ENCODE peak calls at places on chromosomes 7 and 10, in seven cellular contexts. V is GM12878, H is AG04450, L is transverse colon, Y is ovary, Z is vagina, W is WERI-Rb-1. U is an unnamed sample.

GRCh38 chr10:17817316-17817715 is 8.2 kb downstream of the MRC1 start:
- DNase-seq in V (no peak), H (no peak), L (no peak), Y (no peak), Z (no peak), W (no peak), U (no peak)

GRCh38 chr7:136133491-136133990 is 156.4 kb upstream of the MTPN start:
- DNase-seq in V (no peak), H (peak; percentile 11), L (no peak), Y (no peak), Z (no peak), W (no peak), U (no peak)

GRCh38 chr10:114486938-114487814 is 82.9 kb upstream of the AFAP1L2 start:
- DNase-seq in V (no peak), H (peak; percentile 30), L (no peak), Y (no peak), Z (no peak), W (no peak), U (peak; percentile 26)

GRCh38 chr7:31850601-31851000 is 163.6 kb downstream of the PPP1R17 start:
- DNase-seq in V (no peak), H (no peak), L (no peak), Y (no peak), Z (no peak), W (peak; percentile 59), U (no peak)

GRCh38 chr7:26685636-26686035 is 178.8 kb downstream of the SKAP2 start:
- DNase-seq in V (no peak), H (no peak), L (no peak), Y (no peak), Z (no peak), W (no peak), U (no peak)

GRCh38 chr10:89702121-89702480 is 711 bp downstream of the KIF20B start:
- DNase-seq in V (peak; percentile 21), H (no peak), L (no peak), Y (no peak), Z (no peak), W (peak; percentile 10), U (peak; percentile 42)

GRCh38 chr10:95566121-95566520 is 5.0 kb upstream of the SORBS1 start:
- DNase-seq in V (no peak), H (no peak), L (no peak), Y (no peak), Z (no peak), W (no peak), U (no peak)

GRCh38 chr7:92639213-92639896 is 49.2 kb upstream of the FAM133B start:
- DNase-seq in V (no peak), H (no peak), L (no peak), Y (no peak), Z (no peak), W (no peak), U (no peak)

GRCh38 chr10:102647433-102648268 is 3.4 kb downstream of the TRIM8 start:
- DNase-seq in V (no peak), H (no peak), L (no peak), Y (no peak), Z (no peak), W (no peak), U (no peak)

GRCh38 chr7:36707465-36707864 is 16.8 kb downstream of the AOAH start:
- DNase-seq in V (no peak), H (no peak), L (no peak), Y (no peak), Z (no peak), W (no peak), U (no peak)

GRCh38 chr7:94600267-94600666 is 55.7 kb downstream of the SGCE start:
- DNase-seq in V (no peak), H (no peak), L (no peak), Y (no peak), Z (no peak), W (no peak), U (no peak)

GRCh38 chr7:119694506-119694905 is 578.5 kb upstream of the KCND2 start:
- DNase-seq in V (no peak), H (no peak), L (no peak), Y (no peak), Z (no peak), W (no peak), U (no peak)

GRCh38 chr7:91655656-91656055 is 224.8 kb downstream of the MTERF1 start:
- DNase-seq in V (no peak), H (no peak), L (no peak), Y (no peak), Z (no peak), W (no peak), U (no peak)

GRCh38 chr10:25843551-25844170 is 90.4 kb upstream of the MYO3A start:
- DNase-seq in V (no peak), H (no peak), L (no peak), Y (no peak), Z (no peak), W (no peak), U (no peak)

GRCh38 chr7:156889746-156890145 is 3.2 kb downstream of the LMBR1 start:
- DNase-seq in V (no peak), H (no peak), L (no peak), Y (no peak), Z (no peak), W (no peak), U (no peak)

GRCh38 chr7:3821473-3821872 is 520.4 kb downstream of the SDK1 start:
- DNase-seq in V (no peak), H (no peak), L (no peak), Y (no peak), Z (no peak), W (no peak), U (no peak)

GRCh38 chr7:26326211-26326610 is 34.5 kb downstream of the SNX10 start:
- DNase-seq in V (no peak), H (no peak), L (no peak), Y (no peak), Z (no peak), W (no peak), U (peak; percentile 18)

GRCh38 chr10:93475871-93476270 is 6.3 kb downstream of the MYOF start:
- DNase-seq in V (no peak), H (no peak), L (peak; percentile 50), Y (no peak), Z (no peak), W (no peak), U (peak; percentile 91)

DNA sequence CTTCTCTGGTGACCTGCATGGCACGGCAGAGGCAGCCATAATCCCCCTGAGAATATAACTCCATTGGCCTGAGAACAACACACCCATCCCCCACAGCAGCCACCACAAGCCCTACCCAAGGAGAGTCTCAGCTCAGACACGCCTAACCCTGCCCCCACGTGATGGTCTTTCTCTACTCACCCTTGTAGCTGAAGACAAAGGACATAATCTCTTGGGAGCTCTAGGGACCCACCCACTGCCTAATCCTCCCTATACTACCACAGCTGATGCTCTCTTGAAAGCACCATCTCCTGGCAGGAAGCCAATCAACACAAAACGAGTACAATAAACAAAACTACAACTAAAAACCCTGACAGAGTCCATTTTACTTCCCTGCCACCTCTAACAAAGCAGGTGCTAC is 30.7 kb upstream of the HPSE2 start:
- DNase-seq in V (no peak), H (no peak), L (no peak), Y (no peak), Z (no peak), W (peak; percentile 49), U (no peak)
- H3K27ac ChIP-seq in V (no peak overlapping the region), H (no peak overlapping the region), L (no peak overlapping the region), Y (no peak overlapping the region), Z (no peak overlapping the region), W (no peak overlapping the region), U (no peak overlapping the region)

GRCh38 chr10:87861566-87861952 is 1.8 kb downstream of the KLLN start:
- DNase-seq in V (peak; percentile 47), H (peak; percentile 53), L (peak; percentile 79), Y (peak; percentile 78), Z (peak; percentile 96), W (no peak), U (peak; percentile 70)
- TF ChIP-seq CTCF in V (peak; percentile 8), H (peak; percentile 9), L (no peak), Y (no peak), Z (no peak), W (no peak), U (peak; percentile 24)

GRCh38 chr10:132454296-132455198 is 57.5 kb downstream of the PWWP2B start:
- DNase-seq in V (no peak), H (no peak), L (no peak), Y (no peak), Z (no peak), W (no peak), U (no peak)
- H3K27ac ChIP-seq in V (no peak overlapping the region), H (no peak overlapping the region), L (peak overlapping the region; percentile 26), Y (no peak overlapping the region), Z (no peak overlapping the region), W (no peak overlapping the region), U (no peak overlapping the region)

DNA sequence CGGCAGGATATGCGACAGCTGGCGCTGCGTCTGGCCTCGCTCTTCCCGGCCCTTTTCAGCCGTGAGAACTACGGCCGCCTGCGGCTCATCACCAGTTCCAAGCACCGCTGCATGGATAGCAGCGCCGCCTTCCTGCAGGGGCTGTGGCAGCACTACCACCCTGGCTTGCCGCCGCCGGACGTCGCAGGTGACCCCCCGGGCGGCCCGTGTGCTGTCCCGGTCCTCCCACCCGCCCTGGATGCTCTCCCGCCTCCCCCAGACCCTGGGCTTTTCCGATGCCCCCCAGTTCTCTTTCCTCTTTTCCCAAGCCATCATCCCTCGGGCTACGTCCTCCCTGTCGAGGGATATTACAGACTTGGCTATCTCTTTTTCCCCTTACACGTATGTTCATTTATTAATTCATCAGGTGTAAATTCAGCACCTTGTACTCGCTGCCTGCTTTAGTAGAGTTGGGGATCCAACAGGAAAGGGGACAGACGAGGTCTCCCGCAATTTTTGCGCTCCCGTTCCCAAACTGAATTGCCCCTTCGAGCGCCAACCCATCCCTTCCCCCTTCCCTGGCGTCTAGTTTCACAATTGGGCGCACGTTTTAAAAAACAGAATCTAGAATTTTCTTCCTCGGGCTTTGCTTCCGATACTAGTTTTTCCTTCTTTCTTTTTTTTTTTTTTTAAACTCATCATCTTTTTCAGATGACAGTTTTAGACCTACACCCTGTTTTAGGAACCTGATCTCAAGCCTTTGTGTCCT is 847 bp downstream of the MINPP1 start:
- DNase-seq in V (no peak), H (no peak), L (peak; percentile 68), Y (peak; percentile 30), Z (no peak), W (peak; percentile 76), U (peak; percentile 67)
- TF ChIP-seq CTCF in V (peak; percentile 49), H (peak; percentile 67), L (peak; percentile 52), Y (no peak), Z (no peak), W (peak; percentile 86), U (peak; percentile 78)

U was measured in RWPE1.